ENCODE peak calls at places on chromosome 10, in eight cellular contexts. G is prostate gland, J is ovary, K is heart left ventricle, D is body of pancreas, F is A549, W is uterus, H is endothelial cell of umbilical vein. M is an unnamed sample.

GRCh38 chr10:36469585-36469984 is 655.8 kb upstream of the ANKRD30A start:
- DNase-seq in G (no peak), J (no peak), K (no peak), D (no peak), F (no peak), W (no peak), H (no peak), M (no peak)

GRCh38 chr10:15197276-15197675 is 28.8 kb upstream of the NMT2 start:
- DNase-seq in G (no peak), J (no peak), K (no peak), D (no peak), F (no peak), W (no peak), H (peak; percentile 83), M (no peak)

GRCh38 chr10:92411406-92411805 is 120.4 kb downstream of the MARCHF5 start:
- DNase-seq in G (no peak), J (no peak), K (no peak), D (no peak), F (no peak), W (no peak), H (no peak), M (no peak)

GRCh38 chr10:17062009-17062408 is 67.6 kb downstream of the CUBN start:
- DNase-seq in G (no peak), J (no peak), K (no peak), D (no peak), F (peak; percentile 11), W (no peak), H (peak; percentile 82), M (no peak)

GRCh38 chr10:53314856-53315255 is 542.3 kb upstream of the MBL2 start:
- DNase-seq in G (no peak), J (no peak), K (no peak), D (no peak), F (peak; percentile 11), W (no peak), H (peak; percentile 95), M (no peak)

GRCh38 chr10:95169522-95169921 is 24.5 kb upstream of the ACSM6 start:
- DNase-seq in G (no peak), J (no peak), K (no peak), D (no peak), F (no peak), W (no peak), H (no peak), M (no peak)

GRCh38 chr10:17751781-17752445 is at the start of gene TMEM236:
- DNase-seq in G (no peak), J (no peak), K (no peak), D (no peak), F (no peak), W (no peak), H (no peak), M (peak; percentile 77)

GRCh38 chr10:7541137-7542087 is 125.4 kb downstream of the ITIH5 start:
- DNase-seq in G (no peak), J (peak; percentile 92), K (peak; percentile 82), D (peak; percentile 77), F (peak; percentile 12), W (peak; percentile 79), H (no peak), M (peak; percentile 48)

GRCh38 chr10:84095821-84096497 is 43.4 kb upstream of the GHITM start:
- DNase-seq in G (no peak), J (no peak), K (peak; percentile 56), D (no peak), F (no peak), W (no peak), H (peak; percentile 76), M (no peak)

GRCh38 chr10:123236122-123236521 is 81.9 kb downstream of the BUB3 start:
- DNase-seq in G (no peak), J (no peak), K (no peak), D (no peak), F (no peak), W (no peak), H (no peak), M (no peak)

GRCh38 chr10:101152316-101152715 is 21.2 kb downstream of the TLX1 start:
- DNase-seq in G (no peak), J (no peak), K (no peak), D (no peak), F (no peak), W (no peak), H (no peak), M (no peak)

GRCh38 chr10:44935201-44935960 is 24.2 kb upstream of the RASSF4 start:
- DNase-seq in G (no peak), J (no peak), K (peak; percentile 77), D (peak; percentile 74), F (peak; percentile 23), W (no peak), H (peak; percentile 38), M (no peak)

GRCh38 chr10:44660271-44660670 is 250.9 kb upstream of the TMEM72 start:
- DNase-seq in G (no peak), J (no peak), K (no peak), D (no peak), F (no peak), W (no peak), H (no peak), M (no peak)

GRCh38 chr10:86795353-86795752 is 38.9 kb downstream of the BMPR1A start:
- DNase-seq in G (no peak), J (no peak), K (no peak), D (no peak), F (peak; percentile 38), W (no peak), H (no peak), M (no peak)

GRCh38 chr10:43929122-43929521 is 280.4 kb upstream of the ZNF32 start:
- DNase-seq in G (no peak), J (no peak), K (no peak), D (no peak), F (no peak), W (no peak), H (no peak), M (no peak)

GRCh38 chr10:15725603-15726002 is 5.9 kb upstream of the ITGA8 start:
- DNase-seq in G (peak; percentile 29), J (no peak), K (no peak), D (peak; percentile 18), F (peak; percentile 53), W (no peak), H (peak; percentile 49), M (peak; percentile 12)

GRCh38 chr10:96765406-96766240 is 45.3 kb upstream of the PIK3AP1 start:
- DNase-seq in G (peak; percentile 41), J (peak; percentile 65), K (peak; percentile 57), D (peak; percentile 75), F (peak; percentile 56), W (no peak), H (peak; percentile 38), M (peak; percentile 86)

GRCh38 chr10:90862908-90863514 is 5.2 kb upstream of the HTR7 start:
- DNase-seq in G (no peak), J (no peak), K (no peak), D (no peak), F (peak; percentile 37), W (no peak), H (peak; percentile 49), M (no peak)

GRCh38 chr10:125125951-125126735 is 34.2 kb downstream of the CTBP2 start:
- DNase-seq in G (no peak), J (no peak), K (no peak), D (no peak), F (no peak), W (no peak), H (no peak), M (no peak)

GRCh38 chr10:125123363-125124113 is 36.8 kb downstream of the CTBP2 start:
- DNase-seq in G (peak; percentile 85), J (peak; percentile 88), K (peak; percentile 95), D (peak; percentile 97), F (peak; percentile 95), W (peak; percentile 73), H (peak; percentile 21), M (peak; percentile 90)

GRCh38 chr10:125127110-125127509 is 33.3 kb downstream of the CTBP2 start:
- DNase-seq in G (no peak), J (no peak), K (no peak), D (no peak), F (no peak), W (no peak), H (no peak), M (no peak)

GRCh38 chr10:125124114-125124486 is 36.3 kb downstream of the CTBP2 start:
- DNase-seq in G (no peak), J (no peak), K (no peak), D (no peak), F (no peak), W (no peak), H (no peak), M (no peak)

GRCh38 chr10:125124907-125125306 is 35.5 kb downstream of the CTBP2 start:
- DNase-seq in G (no peak), J (no peak), K (no peak), D (no peak), F (no peak), W (no peak), H (no peak), M (no peak)
- TF ChIP-seq POLR2A in G (no peak), J (no peak), K (no peak), D (no peak), F (no peak), W (no peak), H (no peak), M (no peak)

DNA sequence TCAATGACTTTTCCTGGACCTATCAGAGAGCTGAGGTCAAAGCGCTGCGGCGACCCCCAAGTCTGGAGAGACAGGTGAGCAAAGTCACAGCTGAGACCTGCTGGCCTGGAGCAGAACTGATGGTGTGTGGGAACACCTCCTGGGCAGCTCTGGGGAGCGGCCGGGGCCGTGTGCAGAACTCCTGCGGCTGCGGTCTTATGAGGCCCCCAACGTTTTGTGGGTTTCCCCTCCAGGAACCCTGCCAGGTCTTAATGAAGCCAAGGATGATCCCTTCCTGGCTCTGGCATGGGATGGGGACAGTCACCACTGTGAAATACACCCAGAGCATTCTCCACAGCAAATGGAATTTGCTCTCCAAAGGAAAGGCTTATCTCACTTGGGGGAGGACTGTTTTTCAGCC is 26.1 kb downstream of the DPYSL4 start:
- DNase-seq in G (no peak), J (no peak), K (no peak), D (no peak), F (no peak), W (no peak), H (no peak), M (no peak)
- H3K9me3 ChIP-seq in G (no peaks in the 10 kb centered on the region), J (peaks cover 8% of the 10 kb centered on the region), K (no peaks in the 10 kb centered on the region), D (no peaks in the 10 kb centered on the region), F (peaks cover 27% of the 10 kb centered on the region), W (no peaks in the 10 kb centered on the region), H (no peaks in the 10 kb centered on the region), M (peaks cover 5% of the 10 kb centered on the region)

GRCh38 chr10:33749809-33750208 is 415.3 kb upstream of the NRP1 start:
- DNase-seq in G (no peak), J (no peak), K (peak; percentile 36), D (no peak), F (no peak), W (no peak), H (no peak), M (no peak)
- H3K27ac ChIP-seq in G (no peak overlapping the region), J (no peak overlapping the region), K (no peak overlapping the region), D (no peak overlapping the region), F (no peak overlapping the region), W (no peak overlapping the region), H (no peak overlapping the region), M (no peak overlapping the region)

DNA sequence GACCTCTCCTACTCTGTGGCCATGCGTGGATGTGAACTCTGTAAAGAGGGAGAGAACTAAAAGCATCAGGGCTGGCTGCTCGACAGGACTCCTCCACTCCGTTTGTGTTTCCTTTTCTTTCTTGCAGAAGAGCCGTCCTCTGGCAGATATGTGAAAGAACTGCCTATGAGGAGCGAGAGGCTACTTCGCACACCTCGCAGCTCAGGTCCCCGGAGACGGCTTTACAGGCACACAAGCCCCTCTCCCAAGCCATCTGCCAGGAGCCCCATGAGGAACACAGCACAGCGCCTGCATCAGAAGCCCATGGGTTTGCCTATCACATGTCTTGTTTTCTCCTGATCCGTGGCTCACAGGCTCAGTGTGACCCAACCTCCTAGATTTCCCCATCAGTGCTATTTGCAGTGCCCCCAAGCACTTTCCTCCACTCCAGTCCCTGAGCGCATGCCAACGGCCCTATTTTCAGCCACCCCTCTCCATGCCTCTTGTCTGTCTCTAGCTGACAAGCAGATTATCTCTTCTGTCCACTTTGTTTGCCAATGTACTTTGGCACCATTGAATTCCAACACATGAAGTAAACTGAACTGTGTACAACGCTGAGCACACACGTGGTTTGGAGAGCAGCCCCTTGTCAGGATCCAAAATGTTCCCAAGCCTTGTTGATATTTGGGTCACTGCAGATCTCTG is 164.3 kb upstream of the AKR1E2 start:
- DNase-seq in G (peak; percentile 65), J (peak; percentile 40), K (peak; percentile 92), D (peak; percentile 13), F (no peak), W (peak; percentile 56), H (no peak), M (peak; percentile 29)
- TF ChIP-seq POLR2A in G (no peak), J (no peak), K (peak; percentile 35), D (no peak), F (no peak), W (no peak), H (no peak), M (no peak)